ENCODE peak calls at places on chromosome 22, in four cellular contexts. O, K, D and X are unnamed samples.

GRCh38 chr22:38716271-38716670 is 10.5 kb downstream of the GTPBP1 start:
- DNase-seq in O (no peak), K (no peak), D (no peak), X (no peak)

GRCh38 chr22:44847380-44847779 is 95.0 kb downstream of the ARHGAP8 start:
- DNase-seq in O (no peak), K (no peak), D (no peak), X (no peak)

GRCh38 chr22:36948273-36949055 is 35.0 kb downstream of the CSF2RB start:
- DNase-seq in O (peak; percentile 15), K (no peak), D (no peak), X (no peak)

GRCh38 chr22:29663230-29663826 is 56.5 kb upstream of the CABP7 start:
- DNase-seq in O (no peak), K (no peak), D (no peak), X (no peak)

GRCh38 chr22:45235851-45236342 is 4.8 kb downstream of the KIAA0930 start:
- DNase-seq in O (no peak), K (no peak), D (no peak), X (no peak)

GRCh38 chr22:49962751-49963646 is 2.4 kb downstream of the PIM3 start:
- DNase-seq in O (no peak), K (no peak), D (no peak), X (no peak)

GRCh38 chr22:17738386-17739128 is 35.7 kb downstream of the BID start:
- DNase-seq in O (no peak), K (no peak), D (no peak), X (no peak)

GRCh38 chr22:29004647-29005371 is 56.8 kb downstream of the C22orf31 start:
- DNase-seq in O (no peak), K (peak; percentile 35), D (no peak), X (no peak)

GRCh38 chr22:22884888-22885840 is 2.5 kb upstream of the IGLL5 start:
- DNase-seq in O (no peak), K (no peak), D (no peak), X (no peak)

GRCh38 chr22:42282943-42283287 is 12.5 kb upstream of the TCF20 start:
- DNase-seq in O (no peak), K (no peak), D (no peak), X (no peak)

GRCh38 chr22:42642801-42643631 is 2.6 kb upstream of the ATP5MGL start:
- DNase-seq in O (no peak), K (no peak), D (no peak), X (no peak)

GRCh38 chr22:23256986-23257888 is 76.9 kb downstream of the BCR start:
- DNase-seq in O (peak; percentile 10), K (no peak), D (no peak), X (no peak)

GRCh38 chr22:40618400-40618799 is 18.1 kb downstream of the MRTFA start:
- DNase-seq in O (no peak), K (no peak), D (no peak), X (no peak)

GRCh38 chr22:31177420-31178162 is 17.6 kb downstream of the RNF185 start:
- DNase-seq in O (peak; percentile 87), K (no peak), D (no peak), X (no peak)

GRCh38 chr22:27880778-27881394 is 38.2 kb downstream of the PITPNB start:
- DNase-seq in O (peak; percentile 76), K (peak; percentile 21), D (peak; percentile 17), X (peak; percentile 18)

GRCh38 chr22:19831016-19831415 is 23.7 kb downstream of the GNB1L start:
- DNase-seq in O (no peak), K (no peak), D (no peak), X (no peak)

GRCh38 chr22:20431520-20432237 is 5.9 kb downstream of the SCARF2 start:
- DNase-seq in O (no peak), K (no peak), D (no peak), X (no peak)

GRCh38 chr22:26357281-26357680 is 71.8 kb upstream of the ASPHD2 start:
- DNase-seq in O (no peak), K (no peak), D (no peak), X (no peak)

GRCh38 chr22:42066133-42066761 is 4.4 kb downstream of the NAGA start:
- DNase-seq in O (no peak), K (no peak), D (no peak), X (no peak)

GRCh38 chr22:48071828-48072227 is 1309.4 kb downstream of the TBC1D22A start:
- DNase-seq in O (no peak), K (no peak), D (no peak), X (no peak)

GRCh38 chr22:39900306-39901227 is at the start of gene GRAP2:
- DNase-seq in O (no peak), K (no peak), D (peak; percentile 87), X (peak; percentile 72)

GRCh38 chr22:49970528-49971231 is 10.1 kb downstream of the PIM3 start:
- DNase-seq in O (peak; percentile 97), K (peak; percentile 67), D (peak; percentile 90), X (peak; percentile 99)

GRCh38 chr22:32564170-32565001 is 89.8 kb downstream of the FBXO7 start:
- DNase-seq in O (peak; percentile 68), K (no peak), D (no peak), X (no peak)

GRCh38 chr22:38871360-38872171 is 450 bp downstream of the CBX6 start:
- DNase-seq in O (no peak), K (no peak), D (peak; percentile 28), X (peak; percentile 40)

GRCh38 chr22:19876941-19877625 is 22.4 kb upstream of the GNB1L start:
- DNase-seq in O (no peak), K (no peak), D (no peak), X (no peak)